ENCODE peak calls at places on chromosomes 4 and X, in seven cellular contexts. One of them, this sample, is unnamed. For H3K36me3, the result is how much of the 10 kb centered on the place peaks cover.

GRCh38 chrX:150236304-150236703 is 126.8 kb upstream of the MAMLD1 start:
- DNase-seq in brain microvascular endothelial cell: peak
- DNase-seq in left ventricle myocardium inferior: no peak
- DNase-seq in IMR-90: peak
- DNase-seq in PC-9: no peak
- DNase-seq in ovary: no peak
- DNase-seq in right lobe of liver: no peak
- DNase-seq in this sample: no peak

GRCh38 chr4:13917010-13917409 is 289.5 kb upstream of the BOD1L1 start:
- DNase-seq in brain microvascular endothelial cell: peak
- DNase-seq in left ventricle myocardium inferior: no peak
- DNase-seq in IMR-90: peak
- DNase-seq in PC-9: no peak
- DNase-seq in ovary: no peak
- DNase-seq in right lobe of liver: no peak
- DNase-seq in this sample: no peak

GRCh38 chr4:164815711-164816110 is 61.3 kb upstream of the APELA start:
- DNase-seq in brain microvascular endothelial cell: no peak
- DNase-seq in left ventricle myocardium inferior: no peak
- DNase-seq in IMR-90: no peak
- DNase-seq in PC-9: no peak
- DNase-seq in ovary: no peak
- DNase-seq in right lobe of liver: no peak
- DNase-seq in this sample: no peak

GRCh38 chrX:16743604-16744325 is 24.4 kb downstream of the SYAP1 start:
- DNase-seq in brain microvascular endothelial cell: peak
- DNase-seq in left ventricle myocardium inferior: no peak
- DNase-seq in IMR-90: peak
- DNase-seq in PC-9: peak
- DNase-seq in ovary: no peak
- DNase-seq in right lobe of liver: peak
- DNase-seq in this sample: no peak

GRCh38 chr4:98656443-98656842 is 2.0 kb downstream of the TSPAN5 start:
- DNase-seq in brain microvascular endothelial cell: no peak
- DNase-seq in left ventricle myocardium inferior: no peak
- DNase-seq in IMR-90: no peak
- DNase-seq in PC-9: no peak
- DNase-seq in ovary: no peak
- DNase-seq in right lobe of liver: no peak
- DNase-seq in this sample: no peak

GRCh38 chr4:132683957-132684356 is 465.1 kb upstream of the PCDH10 start:
- DNase-seq in brain microvascular endothelial cell: no peak
- DNase-seq in left ventricle myocardium inferior: no peak
- DNase-seq in IMR-90: no peak
- DNase-seq in PC-9: no peak
- DNase-seq in ovary: no peak
- DNase-seq in right lobe of liver: no peak
- DNase-seq in this sample: no peak

GRCh38 chrX:104961926-104962325 is 258.6 kb downstream of the TEX13A start:
- DNase-seq in brain microvascular endothelial cell: no peak
- DNase-seq in left ventricle myocardium inferior: no peak
- DNase-seq in IMR-90: no peak
- DNase-seq in PC-9: no peak
- DNase-seq in ovary: no peak
- DNase-seq in right lobe of liver: no peak
- DNase-seq in this sample: no peak

GRCh38 chrX:56764153-56764974 is 35.3 kb downstream of the NBDY start:
- DNase-seq in brain microvascular endothelial cell: peak
- DNase-seq in left ventricle myocardium inferior: no peak
- DNase-seq in IMR-90: peak
- DNase-seq in PC-9: peak
- DNase-seq in ovary: peak
- DNase-seq in right lobe of liver: peak
- DNase-seq in this sample: peak

GRCh38 chrX:44904542-44905115 is 31.6 kb downstream of the KDM6A start:
- DNase-seq in brain microvascular endothelial cell: no peak
- DNase-seq in left ventricle myocardium inferior: no peak
- DNase-seq in IMR-90: no peak
- DNase-seq in PC-9: no peak
- DNase-seq in ovary: no peak
- DNase-seq in right lobe of liver: no peak
- DNase-seq in this sample: no peak

GRCh38 chr4:156154978-156155377 is 201.3 kb upstream of the CTSO start:
- DNase-seq in brain microvascular endothelial cell: no peak
- DNase-seq in left ventricle myocardium inferior: no peak
- DNase-seq in IMR-90: no peak
- DNase-seq in PC-9: no peak
- DNase-seq in ovary: no peak
- DNase-seq in right lobe of liver: no peak
- DNase-seq in this sample: no peak

GRCh38 chr4:15756361-15756861 is 21.7 kb upstream of the CD38 start:
- DNase-seq in brain microvascular endothelial cell: peak
- DNase-seq in left ventricle myocardium inferior: no peak
- DNase-seq in IMR-90: peak
- DNase-seq in PC-9: peak
- DNase-seq in ovary: no peak
- DNase-seq in right lobe of liver: no peak
- DNase-seq in this sample: peak

GRCh38 chrX:119758682-119759332 is 419 bp downstream of the SOWAHD start:
- DNase-seq in brain microvascular endothelial cell: no peak
- DNase-seq in left ventricle myocardium inferior: peak
- DNase-seq in IMR-90: no peak
- DNase-seq in PC-9: peak
- DNase-seq in ovary: peak
- DNase-seq in right lobe of liver: no peak
- DNase-seq in this sample: peak

DNA sequence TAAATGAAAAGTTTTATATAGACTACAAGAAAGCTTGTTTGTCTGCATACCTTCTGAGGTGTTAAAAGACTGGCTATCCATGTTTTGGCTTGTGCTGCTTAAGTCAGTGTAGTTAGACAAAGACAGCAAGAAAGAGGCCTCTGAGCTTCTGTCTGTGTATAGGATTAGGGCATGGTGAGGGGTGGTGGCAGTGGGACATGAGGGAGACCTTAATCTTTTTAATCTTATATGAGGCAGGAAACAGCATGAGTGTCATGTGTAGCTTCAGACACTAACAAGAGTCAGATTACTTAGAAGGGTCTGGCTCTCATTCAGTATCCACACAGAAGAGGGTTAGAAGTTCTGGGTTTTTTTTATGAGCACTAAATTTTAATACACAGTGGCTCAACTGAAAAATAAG is 213.3 kb downstream of the GABRG1 start:
- DNase-seq in brain microvascular endothelial cell: no peak
- DNase-seq in left ventricle myocardium inferior: no peak
- DNase-seq in IMR-90: no peak
- DNase-seq in PC-9: no peak
- DNase-seq in ovary: no peak
- DNase-seq in right lobe of liver: no peak
- DNase-seq in this sample: no peak
- H3K27ac ChIP-seq in brain microvascular endothelial cell: no peak
- H3K27ac ChIP-seq in left ventricle myocardium inferior: no peak
- H3K27ac ChIP-seq in IMR-90: no peak
- H3K27ac ChIP-seq in PC-9: no peak
- H3K27ac ChIP-seq in ovary: no peak
- H3K27ac ChIP-seq in right lobe of liver: no peak
- H3K27ac ChIP-seq in this sample: no peak

DNA sequence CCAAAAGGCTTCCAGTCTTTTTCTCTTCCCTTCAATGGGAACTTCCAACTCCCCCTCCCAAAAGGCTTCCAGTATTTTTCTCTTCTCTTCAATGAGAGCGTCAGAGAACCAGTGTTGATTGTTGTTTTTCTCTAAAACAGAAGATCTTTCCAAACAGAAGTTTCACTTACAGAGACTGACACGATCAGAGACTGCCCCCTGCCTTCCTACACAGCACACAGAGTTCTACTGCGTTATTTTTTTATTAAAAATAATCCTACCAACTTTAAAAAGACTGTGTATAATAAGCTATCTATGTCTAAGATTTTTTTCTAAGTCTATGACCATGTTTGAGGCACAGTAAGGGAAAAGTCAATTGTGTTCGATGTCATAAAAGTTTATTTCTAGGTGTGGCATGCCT is 3.5 kb upstream of the HTR2C start:
- DNase-seq in brain microvascular endothelial cell: no peak
- DNase-seq in left ventricle myocardium inferior: no peak
- DNase-seq in IMR-90: no peak
- DNase-seq in PC-9: no peak
- DNase-seq in ovary: no peak
- DNase-seq in right lobe of liver: no peak
- DNase-seq in this sample: no peak
- TF ChIP-seq CTCF in brain microvascular endothelial cell: no peak
- TF ChIP-seq CTCF in left ventricle myocardium inferior: no peak
- TF ChIP-seq CTCF in IMR-90: no peak
- TF ChIP-seq CTCF in PC-9: peak
- TF ChIP-seq CTCF in ovary: no peak
- TF ChIP-seq CTCF in right lobe of liver: no peak
- TF ChIP-seq CTCF in this sample: no peak

GRCh38 chrX:78116365-78116764 is 12.3 kb downstream of the PGK1 start:
- DNase-seq in brain microvascular endothelial cell: no peak
- DNase-seq in left ventricle myocardium inferior: no peak
- DNase-seq in IMR-90: no peak
- DNase-seq in PC-9: no peak
- DNase-seq in ovary: no peak
- DNase-seq in right lobe of liver: no peak
- DNase-seq in this sample: no peak
- H3K36me3 ChIP-seq in brain microvascular endothelial cell: under half
- H3K36me3 ChIP-seq in left ventricle myocardium inferior: half or more
- H3K36me3 ChIP-seq in IMR-90: half or more
- H3K36me3 ChIP-seq in PC-9: under half
- H3K36me3 ChIP-seq in ovary: under half
- H3K36me3 ChIP-seq in right lobe of liver: under half
- H3K36me3 ChIP-seq in this sample: half or more

GRCh38 chr4:78938868-78939666 is at the start of gene PAQR3:
- DNase-seq in brain microvascular endothelial cell: peak
- DNase-seq in left ventricle myocardium inferior: peak
- DNase-seq in IMR-90: peak
- DNase-seq in PC-9: peak
- DNase-seq in ovary: peak
- DNase-seq in right lobe of liver: peak
- DNase-seq in this sample: peak

GRCh38 chr4:78937837-78938236 is 1.4 kb downstream of the PAQR3 start:
- DNase-seq in brain microvascular endothelial cell: no peak
- DNase-seq in left ventricle myocardium inferior: no peak
- DNase-seq in IMR-90: peak
- DNase-seq in PC-9: no peak
- DNase-seq in ovary: no peak
- DNase-seq in right lobe of liver: no peak
- DNase-seq in this sample: no peak

GRCh38 chr4:78938474-78938867 is 767 bp downstream of the PAQR3 start:
- DNase-seq in brain microvascular endothelial cell: no peak
- DNase-seq in left ventricle myocardium inferior: no peak
- DNase-seq in IMR-90: no peak
- DNase-seq in PC-9: no peak
- DNase-seq in ovary: no peak
- DNase-seq in right lobe of liver: no peak
- DNase-seq in this sample: no peak

GRCh38 chr4:78940752-78941151 is 1.5 kb upstream of the PAQR3 start:
- DNase-seq in brain microvascular endothelial cell: no peak
- DNase-seq in left ventricle myocardium inferior: no peak
- DNase-seq in IMR-90: no peak
- DNase-seq in PC-9: no peak
- DNase-seq in ovary: no peak
- DNase-seq in right lobe of liver: no peak
- DNase-seq in this sample: no peak

DNA sequence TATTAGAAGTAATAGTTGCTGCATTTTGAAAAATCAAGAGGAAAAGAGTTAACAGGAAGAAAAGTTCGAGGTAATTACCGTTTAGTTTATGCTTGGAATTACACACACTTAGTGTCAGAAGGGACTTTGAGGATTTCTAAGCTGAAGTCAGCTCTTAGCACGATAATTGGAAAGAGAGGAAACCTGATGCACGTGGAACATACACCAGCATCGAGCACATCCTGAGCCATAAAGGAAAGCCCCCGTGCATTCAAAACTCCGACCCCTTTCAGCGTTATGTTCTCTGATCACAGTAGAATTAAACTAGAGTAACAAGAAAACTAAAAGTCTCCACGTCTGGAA is 400 bp upstream of the PAQR3 start:
- DNase-seq in brain microvascular endothelial cell: no peak
- DNase-seq in left ventricle myocardium inferior: no peak
- DNase-seq in IMR-90: peak
- DNase-seq in PC-9: no peak
- DNase-seq in ovary: no peak
- DNase-seq in right lobe of liver: no peak
- DNase-seq in this sample: no peak
- H3K27ac ChIP-seq in brain microvascular endothelial cell: no peak
- H3K27ac ChIP-seq in left ventricle myocardium inferior: peak
- H3K27ac ChIP-seq in IMR-90: no peak
- H3K27ac ChIP-seq in PC-9: no peak
- H3K27ac ChIP-seq in ovary: no peak
- H3K27ac ChIP-seq in right lobe of liver: no peak
- H3K27ac ChIP-seq in this sample: peak

GRCh38 chrX:23626651-23627050 is 40.6 kb upstream of the PRDX4 start:
- DNase-seq in brain microvascular endothelial cell: no peak
- DNase-seq in left ventricle myocardium inferior: no peak
- DNase-seq in IMR-90: no peak
- DNase-seq in PC-9: no peak
- DNase-seq in ovary: no peak
- DNase-seq in right lobe of liver: no peak
- DNase-seq in this sample: no peak
- TF ChIP-seq CTCF in brain microvascular endothelial cell: peak
- TF ChIP-seq CTCF in left ventricle myocardium inferior: no peak
- TF ChIP-seq CTCF in IMR-90: no peak
- TF ChIP-seq CTCF in PC-9: no peak
- TF ChIP-seq CTCF in ovary: no peak
- TF ChIP-seq CTCF in right lobe of liver: no peak
- TF ChIP-seq CTCF in this sample: no peak

DNA sequence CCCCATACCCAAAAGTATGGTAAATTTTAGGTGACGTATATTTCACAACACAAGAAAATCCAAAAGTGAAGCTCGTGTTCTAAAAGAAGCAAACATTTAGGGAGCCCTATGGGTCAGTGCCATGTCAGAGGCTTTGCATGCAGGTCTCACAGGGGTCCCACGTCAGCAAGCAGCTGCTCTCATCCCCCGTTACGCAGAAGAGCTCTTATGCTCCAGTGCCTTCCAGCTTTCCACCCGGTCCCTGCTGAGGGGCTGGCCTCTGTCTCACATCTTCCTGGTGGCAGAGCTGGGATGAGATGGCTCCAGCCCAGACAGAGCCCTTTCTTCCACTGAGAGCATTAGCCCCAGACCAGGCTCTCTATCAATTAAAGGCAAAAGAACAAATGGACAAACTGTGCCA is 82.0 kb downstream of the IRF2 start:
- DNase-seq in brain microvascular endothelial cell: no peak
- DNase-seq in left ventricle myocardium inferior: no peak
- DNase-seq in IMR-90: no peak
- DNase-seq in PC-9: no peak
- DNase-seq in ovary: no peak
- DNase-seq in right lobe of liver: peak
- DNase-seq in this sample: no peak
- H3K36me3 ChIP-seq in brain microvascular endothelial cell: under half
- H3K36me3 ChIP-seq in left ventricle myocardium inferior: half or more
- H3K36me3 ChIP-seq in IMR-90: half or more
- H3K36me3 ChIP-seq in PC-9: under half
- H3K36me3 ChIP-seq in ovary: under half
- H3K36me3 ChIP-seq in right lobe of liver: under half
- H3K36me3 ChIP-seq in this sample: half or more

GRCh38 chrX:34880656-34881055 is 61.9 kb upstream of the FAM47B start:
- DNase-seq in brain microvascular endothelial cell: peak
- DNase-seq in left ventricle myocardium inferior: no peak
- DNase-seq in IMR-90: peak
- DNase-seq in PC-9: no peak
- DNase-seq in ovary: no peak
- DNase-seq in right lobe of liver: no peak
- DNase-seq in this sample: no peak
- H3K27ac ChIP-seq in brain microvascular endothelial cell: peak
- H3K27ac ChIP-seq in left ventricle myocardium inferior: no peak
- H3K27ac ChIP-seq in IMR-90: no peak
- H3K27ac ChIP-seq in PC-9: no peak
- H3K27ac ChIP-seq in ovary: no peak
- H3K27ac ChIP-seq in right lobe of liver: no peak
- H3K27ac ChIP-seq in this sample: no peak